ENCODE peak calls at places on chromosome 5, in six cellular contexts. C, U, B, F, M and K are unnamed samples.
A peak's percentile ranks its signal among the peaks of the same experiment; 100 is the strongest.

GRCh38 chr5:129716235-129717030 is 31.5 kb upstream of the MINAR2 start:
- DNase-seq in U (no peak), C (no peak), F (no peak), M (peak; percentile 28), B (no peak), K (no peak)

GRCh38 chr5:129459485-129460120 is 495 bp upstream of the ADAMTS19 start:
- DNase-seq in C (peak; percentile 22), B (no peak), U (peak; percentile 36), M (peak; percentile 86), F (no peak), K (peak; percentile 19)

GRCh38 chr5:59618644-59619043 is 274.9 kb downstream of the PDE4D start:
- DNase-seq in C (no peak), B (no peak), F (no peak), M (no peak), U (no peak), K (no peak)

GRCh38 chr5:140977003-140977402 is 10.7 kb downstream of the PCDHAC2 start:
- DNase-seq in B (no peak), C (no peak), F (no peak), M (no peak), U (no peak), K (no peak)

GRCh38 chr5:26700759-26701384 is 337.5 kb downstream of the CDH9 start:
- DNase-seq in B (peak; percentile 47), M (peak; percentile 75), U (no peak), F (no peak), C (no peak), K (no peak)

GRCh38 chr5:32331217-32331926 is 18.6 kb upstream of the MTMR12 start:
- DNase-seq in B (no peak), M (no peak), C (peak; percentile 58), U (no peak), F (no peak), K (peak; percentile 65)

GRCh38 chr5:77418162-77418561 is 74.0 kb downstream of the WDR41 start:
- DNase-seq in C (no peak), F (no peak), M (no peak), U (no peak), B (no peak), K (no peak)

GRCh38 chr5:120538149-120538548 is 74.0 kb downstream of the PRR16 start:
- DNase-seq in M (no peak), U (no peak), F (no peak), C (no peak), B (no peak), K (no peak)

GRCh38 chr5:31768046-31768445 is 129.1 kb downstream of the PDZD2 start:
- DNase-seq in C (no peak), F (no peak), M (no peak), U (peak; percentile 45), B (no peak), K (no peak)

GRCh38 chr5:17000296-17000939 is 64.3 kb upstream of the MYO10 start:
- DNase-seq in B (peak; percentile 39), C (no peak), F (no peak), U (no peak), M (no peak), K (no peak)

GRCh38 chr5:77064040-77064439 is 23.0 kb downstream of the ZBED3 start:
- DNase-seq in C (no peak), F (no peak), U (no peak), B (no peak), M (no peak), K (no peak)

GRCh38 chr5:54785729-54786548 is 199.5 kb downstream of the ESM1 start:
- DNase-seq in U (peak; percentile 65), B (no peak), C (no peak), M (no peak), F (peak; percentile 71), K (peak; percentile 57)

GRCh38 chr5:153987310-153987709 is 51.4 kb downstream of the FAM114A2 start:
- DNase-seq in F (no peak), U (no peak), B (no peak), M (no peak), C (no peak), K (no peak)

GRCh38 chr5:159902444-159903121 is 13.7 kb upstream of the ADRA1B start:
- DNase-seq in C (no peak), U (no peak), M (no peak), F (no peak), B (peak; percentile 89), K (no peak)

GRCh38 chr5:138789771-138790242 is 36.6 kb downstream of the CTNNA1 start:
- DNase-seq in U (no peak), M (peak; percentile 86), F (no peak), B (peak; percentile 54), C (no peak), K (no peak)

GRCh38 chr5:93186031-93186682 is 394.9 kb downstream of the NR2F1-AS1 start:
- DNase-seq in U (no peak), F (no peak), B (no peak), M (no peak), C (no peak), K (no peak)

GRCh38 chr5:11046160-11046559 is 285.1 kb upstream of the DAP start:
- DNase-seq in M (peak; percentile 43), U (no peak), F (no peak), B (no peak), C (no peak), K (no peak)

GRCh38 chr5:123670981-123671557 is 159.1 kb downstream of the CSNK1G3 start:
- DNase-seq in U (no peak), B (peak; percentile 8), F (no peak), M (peak; percentile 73), C (peak; percentile 67), K (peak; percentile 80)

GRCh38 chr5:112918679-112919078 is 3.3 kb downstream of the REEP5 start:
- DNase-seq in F (no peak), B (no peak), C (no peak), U (no peak), M (no peak), K (no peak)

GRCh38 chr5:112918136-112918535 is 3.9 kb downstream of the REEP5 start:
- DNase-seq in F (no peak), C (no peak), U (no peak), B (no peak), M (no peak), K (no peak)

GRCh38 chr5:112915831-112916230 is 6.2 kb downstream of the REEP5 start:
- DNase-seq in M (no peak), U (no peak), F (no peak), C (no peak), B (no peak), K (no peak)

GRCh38 chr5:112914584-112914983 is 7.4 kb downstream of the REEP5 start:
- DNase-seq in C (no peak), M (no peak), B (no peak), F (no peak), U (no peak), K (no peak)

GRCh38 chr5:112917453-112918005 is 4.5 kb downstream of the REEP5 start:
- DNase-seq in C (no peak), F (no peak), M (peak; percentile 64), B (no peak), U (no peak), K (no peak)
- TF ChIP-seq CTCF in C (no peak), F (no peak), M (peak; percentile 67), B (no peak), U (no peak), K (no peak)

GRCh38 chr5:157540707-157541451 is 34.7 kb downstream of the ADAM19 start:
- DNase-seq in B (no peak), C (no peak), U (peak; percentile 45), F (peak; percentile 53), M (no peak), K (peak; percentile 48)

GRCh38 chr5:157535042-157535865 is 40.3 kb downstream of the ADAM19 start:
- DNase-seq in C (peak; percentile 22), M (no peak), B (no peak), U (peak; percentile 27), F (no peak), K (no peak)

GRCh38 chr5:157540124-157540523 is 35.5 kb downstream of the ADAM19 start:
- DNase-seq in M (no peak), F (no peak), C (no peak), U (no peak), B (no peak), K (no peak)

GRCh38 chr5:157539623-157540022 is 36.0 kb downstream of the ADAM19 start:
- DNase-seq in B (no peak), U (no peak), F (no peak), M (no peak), C (no peak), K (no peak)

DNA sequence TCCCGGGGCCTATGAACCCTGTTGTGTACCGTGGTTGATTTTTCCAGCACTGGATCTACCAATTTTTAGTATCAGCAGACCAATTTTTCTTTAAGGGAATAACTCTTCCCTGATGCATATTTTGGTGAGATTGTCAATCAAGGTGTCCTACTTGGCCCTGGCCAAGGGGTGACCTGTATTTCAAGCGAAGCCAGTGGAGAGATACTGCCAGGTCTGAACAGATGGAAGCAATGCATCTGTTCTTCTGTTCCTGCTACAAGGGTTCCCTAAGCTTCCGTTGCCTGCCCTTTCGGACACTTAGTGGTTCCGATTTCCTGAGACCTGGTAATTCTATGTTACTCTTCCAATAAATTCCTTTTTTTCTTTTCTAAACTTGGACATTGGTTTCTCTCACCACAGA is 37.3 kb downstream of the ADAM19 start:
- DNase-seq in B (no peak), U (no peak), C (no peak), F (no peak), M (no peak), K (no peak)
- H3K4me1 ChIP-seq in B (peaks cover 2% of the 10 kb centered on the region), U (peaks cover 86% of the 10 kb centered on the region), C (no peaks in the 10 kb centered on the region), F (peaks cover 40% of the 10 kb centered on the region), M (peaks cover 4% of the 10 kb centered on the region), K (peaks cover 11% of the 10 kb centered on the region)

GRCh38 chr5:41181691-41182564 is 31.4 kb downstream of the C6 start:
- DNase-seq in C (no peak), M (no peak), B (no peak), U (no peak), F (no peak), K (peak; percentile 30)

GRCh38 chr5:41172012-41172411 is 41.3 kb downstream of the C6 start:
- DNase-seq in B (no peak), U (no peak), F (no peak), C (no peak), M (no peak), K (no peak)

GRCh38 chr5:41182666-41183065 is 30.7 kb downstream of the C6 start:
- DNase-seq in M (no peak), B (no peak), F (no peak), C (no peak), U (no peak), K (no peak)

GRCh38 chr5:41176952-41177351 is 36.4 kb downstream of the C6 start:
- DNase-seq in C (no peak), B (no peak), U (no peak), M (no peak), F (no peak), K (no peak)
- TF ChIP-seq CTCF in C (no peak), B (no peak), U (no peak), M (no peak), F (no peak), K (no peak)

GRCh38 chr5:34676409-34676808 is 20.3 kb downstream of the RAI14 start:
- DNase-seq in F (no peak), M (no peak), U (no peak), B (no peak), C (peak; percentile 51), K (no peak)
- H3K4me1 ChIP-seq in F (peaks cover 17% of the 10 kb centered on the region), M (peaks cover 58% of the 10 kb centered on the region), U (peaks cover 24% of the 10 kb centered on the region), B (peaks cover 69% of the 10 kb centered on the region), C (peaks cover 10% of the 10 kb centered on the region), K (no peaks in the 10 kb centered on the region)

GRCh38 chr5:8864053-8864452 is 681.8 kb downstream of the SEMA5A start:
- DNase-seq in F (no peak), C (no peak), U (no peak), B (no peak), M (peak; percentile 78), K (peak; percentile 25)
- TF ChIP-seq CTCF in F (peak; percentile 18), C (peak; percentile 6), U (no peak), B (peak; percentile 11), M (peak; percentile 76), K (no peak)

GRCh38 chr5:148999741-149000140 is 63.1 kb downstream of the SH3TC2 start:
- DNase-seq in C (no peak), U (no peak), B (no peak), F (no peak), M (no peak), K (no peak)
- H3K4me1 ChIP-seq in C (no peaks in the 10 kb centered on the region), U (peaks cover 26% of the 10 kb centered on the region), B (peaks cover 23% of the 10 kb centered on the region), F (peaks cover 8% of the 10 kb centered on the region), M (no peaks in the 10 kb centered on the region), K (peaks cover 5% of the 10 kb centered on the region)